ENCODE peak calls at places on chromosomes 4 and X, in seven cellular contexts. G, S, C, E, P, M and H are unnamed samples.

GRCh38 chr4:155497306-155497705 is 120.5 kb upstream of the MAP9 start:
- DNase-seq in E (no peak), M (no peak), G (no peak), S (no peak), C (no peak), P (no peak), H (no peak)

GRCh38 chr4:128796934-128797333 is 12.6 kb upstream of the JADE1 start:
- DNase-seq in M (no peak), C (no peak), E (no peak), P (no peak), S (peak; percentile 36), G (no peak), H (no peak)

GRCh38 chr4:176340871-176341685 is 21.3 kb downstream of the SPCS3 start:
- DNase-seq in P (peak; percentile 55), G (no peak), C (no peak), E (peak; percentile 56), S (no peak), M (no peak), H (peak; percentile 46)

GRCh38 chr4:26568446-26568994 is 15.4 kb upstream of the TBC1D19 start:
- DNase-seq in E (no peak), S (no peak), G (no peak), M (no peak), C (no peak), P (no peak), H (no peak)

GRCh38 chr4:146333187-146333894 is 119.0 kb downstream of the REELD1 start:
- DNase-seq in C (no peak), G (no peak), P (no peak), S (no peak), E (peak; percentile 36), M (no peak), H (peak; percentile 12)

GRCh38 chrX:119272882-119273806 is 37.1 kb downstream of the PGRMC1 start:
- DNase-seq in C (no peak), G (peak; percentile 16), M (no peak), S (peak; percentile 28), P (peak; percentile 34), E (peak; percentile 23), H (peak; percentile 52)

GRCh38 chr4:112973897-112974296 is 75.6 kb upstream of the ANK2 start:
- DNase-seq in C (no peak), E (no peak), G (no peak), S (no peak), P (no peak), M (no peak), H (no peak)

GRCh38 chr4:182531555-182532162 is 288.5 kb downstream of the TENM3 start:
- DNase-seq in C (no peak), S (no peak), M (no peak), E (no peak), P (no peak), G (no peak), H (no peak)

GRCh38 chr4:48968814-48969213 is 17.3 kb upstream of the CWH43 start:
- DNase-seq in G (no peak), S (no peak), E (no peak), C (no peak), P (no peak), M (no peak), H (no peak)

GRCh38 chr4:139050436-139050835 is 34.9 kb downstream of the NOCT start:
- DNase-seq in E (no peak), G (no peak), S (no peak), P (no peak), C (no peak), M (no peak), H (no peak)

GRCh38 chr4:97153042-97153441 is 990.2 kb downstream of the STPG2 start:
- DNase-seq in S (no peak), E (peak; percentile 50), C (no peak), M (no peak), G (no peak), P (peak; percentile 14), H (no peak)

GRCh38 chrX:72576161-72576896 is 3.7 kb upstream of the HDAC8 start:
- DNase-seq in E (no peak), M (no peak), G (no peak), P (no peak), S (no peak), C (no peak), H (no peak)

GRCh38 chr4:168607215-168607614 is 110.4 kb downstream of the PALLD start:
- DNase-seq in C (no peak), M (no peak), G (no peak), E (no peak), S (no peak), P (no peak), H (no peak)

GRCh38 chrX:28189011-28189410 is 207.8 kb upstream of the DCAF8L1 start:
- DNase-seq in S (no peak), G (no peak), E (no peak), C (no peak), M (no peak), P (no peak), H (no peak)

GRCh38 chr4:150591284-150591874 is 9.4 kb downstream of the MAB21L2 start:
- DNase-seq in G (no peak), P (peak; percentile 80), E (peak; percentile 9), S (no peak), C (no peak), M (no peak), H (no peak)

GRCh38 chr4:186657766-186658165 is 65.9 kb downstream of the FAT1 start:
- DNase-seq in C (no peak), P (peak; percentile 42), E (no peak), M (no peak), G (no peak), S (no peak), H (no peak)

GRCh38 chr4:30920043-30920442 is 199.9 kb downstream of the PCDH7 start:
- DNase-seq in P (peak; percentile 40), C (no peak), S (no peak), M (no peak), G (no peak), E (no peak), H (no peak)

GRCh38 chr4:110865611-110866254 is 242.9 kb upstream of the PITX2 start:
- DNase-seq in S (no peak), G (no peak), E (no peak), M (no peak), P (no peak), C (no peak), H (no peak)

GRCh38 chr4:99414401-99414800 is 20.7 kb downstream of the ADH7 start:
- DNase-seq in E (no peak), M (no peak), P (no peak), C (no peak), G (no peak), S (no peak), H (peak; percentile 83)

GRCh38 chr4:142815834-142816233 is 30.3 kb downstream of the INPP4B start:
- DNase-seq in C (no peak), E (no peak), M (no peak), P (no peak), G (no peak), S (no peak), H (no peak)

GRCh38 chr4:3422808-3423297 is 18.9 kb upstream of the HGFAC start:
- DNase-seq in S (no peak), E (no peak), G (no peak), M (no peak), C (no peak), P (no peak), H (no peak)

DNA sequence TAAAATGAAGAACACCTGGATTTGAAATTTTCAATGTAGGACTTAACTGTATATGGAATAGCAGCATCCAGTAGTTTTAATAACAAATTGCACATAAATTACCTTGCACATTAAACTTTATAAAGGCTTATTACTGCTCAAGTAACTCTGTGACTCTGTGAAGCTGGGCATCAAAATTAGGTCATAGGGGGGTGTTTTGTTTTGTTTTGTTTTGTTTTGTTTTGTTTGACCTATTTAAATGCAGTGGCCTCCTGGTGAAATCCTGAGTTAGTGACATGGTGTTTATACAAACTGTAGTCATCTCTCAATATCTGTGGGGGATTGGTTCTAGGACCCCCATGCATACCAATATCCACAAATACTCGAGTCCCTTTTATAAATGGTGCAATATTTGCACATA is 51.9 kb upstream of the ADAD1 start:
- DNase-seq in G (no peak), E (no peak), C (no peak), M (no peak), P (no peak), S (no peak), H (no peak)
- H3K36me3 ChIP-seq in G (no peaks in the 10 kb centered on the region), E (no peaks in the 10 kb centered on the region), C (no peaks in the 10 kb centered on the region), M (peaks cover 81% of the 10 kb centered on the region), P (peaks cover 4% of the 10 kb centered on the region), S (peaks cover 83% of the 10 kb centered on the region), H (no peaks in the 10 kb centered on the region)

DNA sequence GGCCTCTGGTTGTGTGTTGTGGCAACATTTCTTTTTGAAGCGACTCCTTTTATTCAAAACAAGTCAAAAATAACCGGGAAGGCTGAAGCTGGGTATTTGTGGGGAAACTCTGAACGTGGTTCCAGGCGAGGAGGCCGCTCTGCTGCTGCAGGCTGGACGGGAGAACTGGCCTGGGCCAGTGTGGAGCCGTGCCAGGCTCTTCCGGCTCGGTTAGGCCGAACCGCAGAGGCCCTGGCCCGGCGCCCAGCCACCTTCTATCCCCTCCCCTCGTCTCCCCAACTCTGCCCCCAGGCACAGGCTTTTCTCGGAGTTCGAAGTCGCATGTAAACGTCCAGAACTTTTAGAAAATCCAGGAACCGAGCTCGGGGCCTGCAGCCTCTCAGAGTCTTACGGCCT is 2.4 kb upstream of the BCOR start:
- DNase-seq in G (no peak), P (peak; percentile 67), C (peak; percentile 61), M (no peak), S (peak; percentile 60), E (peak; percentile 57), H (no peak)
- H3K4me3 ChIP-seq in G (no peak overlapping the region), P (peak overlapping the region; percentile 77), C (no peak overlapping the region), M (no peak overlapping the region), S (no peak overlapping the region), E (no peak overlapping the region), H (no peak overlapping the region)

GRCh38 chrX:14753436-14753835 is 119.4 kb downstream of the FANCB start:
- DNase-seq in P (peak; percentile 11), E (no peak), S (no peak), C (no peak), G (no peak), M (no peak), H (no peak)
- H3K36me3 ChIP-seq in P (no peaks in the 10 kb centered on the region), E (no peaks in the 10 kb centered on the region), S (no peaks in the 10 kb centered on the region), C (no peaks in the 10 kb centered on the region), G (no peaks in the 10 kb centered on the region), M (no peaks in the 10 kb centered on the region), H (no peaks in the 10 kb centered on the region)

GRCh38 chr4:98374643-98375042 is 113.5 kb downstream of the RAP1GDS1 start:
- DNase-seq in E (no peak), M (no peak), G (no peak), S (no peak), P (no peak), C (no peak), H (no peak)
- H3K4me3 ChIP-seq in E (no peak overlapping the region), M (no peak overlapping the region), G (no peak overlapping the region), S (no peak overlapping the region), P (no peak overlapping the region), C (no peak overlapping the region), H (no peak overlapping the region)